ENCODE peak calls at places on chromosomes 12 and 14, in five cellular contexts. M is vagina, C is Caco-2, B is SK-N-SH, H is osteocyte. K is an unnamed sample.

GRCh38 chr12:19857197-19857596 is 417.9 kb downstream of the AEBP2 start:
- DNase-seq in M (no peak), C (no peak), B (no peak), H (no peak), K (no peak)

GRCh38 chr14:79295385-79295784 is 915.9 kb downstream of the DIO2 start:
- DNase-seq in M (no peak), C (no peak), B (no peak), H (no peak), K (no peak)

GRCh38 chr14:74979442-74980397 is 23.0 kb upstream of the EIF2B2 start:
- DNase-seq in M (no peak), C (no peak), B (peak; percentile 72), H (peak; percentile 91), K (no peak)

GRCh38 chr12:110546339-110546738 is 36.8 kb downstream of the PPTC7 start:
- DNase-seq in M (no peak), C (no peak), B (no peak), H (no peak), K (no peak)

GRCh38 chr12:82144505-82144904 is 213.7 kb downstream of the CCDC59 start:
- DNase-seq in M (no peak), C (no peak), B (no peak), H (no peak), K (peak; percentile 4)

GRCh38 chr12:42180990-42181611 is 36.4 kb upstream of the GXYLT1 start:
- DNase-seq in M (no peak), C (no peak), B (no peak), H (no peak), K (no peak)

GRCh38 chr14:91778217-91778616 is 46.3 kb upstream of the CATSPERB start:
- DNase-seq in M (no peak), C (no peak), B (no peak), H (no peak), K (no peak)

GRCh38 chr12:25496098-25496587 is 56.9 kb downstream of the LMNTD1 start:
- DNase-seq in M (no peak), C (no peak), B (no peak), H (no peak), K (no peak)

GRCh38 chr12:122090759-122091535 is 12.4 kb downstream of the MLXIP start:
- DNase-seq in M (no peak), C (no peak), B (no peak), H (no peak), K (no peak)

GRCh38 chr12:105024926-105025325 is 38.8 kb downstream of the NOPCHAP1 start:
- DNase-seq in M (no peak), C (no peak), B (no peak), H (no peak), K (no peak)

GRCh38 chr12:123761841-123762714 is at the start of gene DNAH10:
- DNase-seq in M (no peak), C (peak; percentile 87), B (no peak), H (no peak), K (peak; percentile 69)

GRCh38 chr12:62971769-62972525 is 37.0 kb upstream of the PPM1H start:
- DNase-seq in M (no peak), C (no peak), B (no peak), H (no peak), K (no peak)

GRCh38 chr14:99199854-99200653 is 71.9 kb downstream of the BCL11B start:
- DNase-seq in M (no peak), C (no peak), B (no peak), H (no peak), K (no peak)
- TF ChIP-seq CTCF in M (no peak), C (peak; percentile 5), B (no peak), H (peak; percentile 46), K (no peak)

GRCh38 chr12:113152196-113152834 is 2.8 kb downstream of the CFAP73 start:
- DNase-seq in M (no peak), C (no peak), B (no peak), H (no peak), K (no peak)

GRCh38 chr12:113151655-113152054 is 2.1 kb downstream of the CFAP73 start:
- DNase-seq in M (no peak), C (no peak), B (no peak), H (no peak), K (no peak)

GRCh38 chr12:113154351-113154973 is 4.9 kb downstream of the CFAP73 start:
- DNase-seq in M (no peak), C (no peak), B (peak; percentile 83), H (no peak), K (peak; percentile 41)

GRCh38 chr12:113155060-113155459 is 5.5 kb downstream of the CFAP73 start:
- DNase-seq in M (no peak), C (no peak), B (no peak), H (no peak), K (no peak)

DNA sequence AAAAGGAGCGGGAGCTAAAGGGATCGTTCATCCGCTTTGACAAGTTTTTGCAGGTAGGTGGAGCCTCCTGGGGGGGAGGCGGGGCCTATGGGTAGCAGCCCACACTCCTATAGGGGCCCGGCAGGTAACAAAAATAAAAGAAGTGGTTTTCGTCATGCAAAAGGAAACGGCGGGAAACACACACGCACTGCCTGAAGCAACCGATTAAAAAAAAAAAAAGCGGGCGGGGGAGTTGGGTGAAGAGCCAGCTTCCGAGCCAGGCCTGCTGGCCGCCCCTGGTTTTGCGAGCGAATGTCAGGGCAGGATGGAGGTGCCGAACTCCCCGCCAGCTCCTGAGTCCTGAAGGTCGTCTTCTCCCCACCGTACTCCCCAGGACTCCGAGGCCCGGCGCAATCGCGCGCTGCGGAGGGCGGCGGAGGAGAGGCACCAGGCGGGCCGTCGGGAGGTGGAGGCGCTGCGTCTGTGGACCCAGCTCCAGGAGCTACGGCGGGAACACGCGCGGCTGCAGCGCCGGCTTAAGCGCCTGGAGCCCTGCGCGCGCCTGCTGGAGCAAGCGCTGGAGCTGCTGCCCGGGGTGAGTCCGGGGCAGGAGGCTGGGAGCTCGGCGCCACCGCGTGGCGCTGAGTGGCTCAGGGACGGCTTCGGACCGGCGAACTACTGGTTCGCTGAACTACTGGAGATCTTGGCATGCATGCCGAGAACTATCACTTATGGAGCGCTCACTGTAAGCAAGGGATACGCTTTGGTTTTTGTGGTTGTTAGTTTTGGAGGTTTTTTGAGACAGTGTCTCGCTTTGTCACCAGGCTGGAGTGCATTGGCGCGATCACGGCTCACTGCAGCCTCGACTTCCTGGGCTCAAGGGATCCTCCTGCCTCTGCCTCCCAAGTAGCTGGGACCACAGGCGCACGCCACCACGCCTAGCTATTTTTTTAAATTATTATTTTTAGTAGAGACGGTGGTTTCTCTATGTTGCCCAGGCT is 3.6 kb downstream of the CFAP73 start:
- DNase-seq in M (no peak), C (peak; percentile 75), B (peak; percentile 93), H (no peak), K (peak; percentile 83)
- TF ChIP-seq CTCF in M (peak; percentile 51), C (peak; percentile 75), B (peak; percentile 53), H (peak; percentile 65), K (peak; percentile 51)

DNA sequence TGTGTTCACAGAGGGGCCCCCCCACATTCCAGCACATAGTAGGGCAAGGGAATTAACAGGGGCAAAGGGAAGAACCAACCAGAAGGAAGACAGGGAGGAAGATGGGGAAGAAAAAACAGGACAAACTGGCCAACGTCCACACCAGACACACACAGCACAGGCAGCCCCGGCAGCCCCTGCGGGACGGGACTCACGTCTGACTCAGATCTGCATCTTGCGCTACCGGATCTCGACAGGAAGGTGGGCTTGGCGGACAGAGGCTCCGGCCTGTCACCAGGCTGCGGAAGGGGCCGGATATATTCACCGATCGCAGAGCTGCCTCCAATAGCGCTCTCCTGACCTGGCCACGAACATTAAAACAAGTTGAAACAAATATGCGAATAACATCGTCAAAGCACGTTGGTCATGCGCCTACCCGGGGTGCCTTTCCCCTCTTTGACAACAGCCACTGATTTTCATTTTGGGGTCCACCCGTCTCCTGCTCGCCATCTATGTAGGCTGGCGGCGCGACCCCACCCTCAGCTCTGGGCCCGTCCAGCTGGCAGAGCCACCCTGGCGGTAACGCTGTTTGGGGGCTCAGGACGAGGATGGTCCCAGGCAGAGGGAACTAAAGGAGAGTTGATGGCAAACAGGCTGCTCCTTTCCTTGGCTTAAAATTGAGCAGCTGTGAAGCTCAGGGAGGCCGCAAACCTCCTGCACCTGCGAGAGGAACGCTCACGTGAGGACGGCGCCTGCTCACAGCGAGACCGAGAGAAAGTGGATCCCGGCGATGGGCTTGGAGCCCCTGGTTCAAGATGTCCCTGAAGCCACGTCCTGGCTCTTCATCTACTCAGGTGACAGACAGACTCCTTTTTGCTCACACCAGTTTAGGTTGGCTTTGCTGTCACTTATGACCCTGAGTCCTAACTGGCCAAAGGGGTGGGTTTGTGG is 113.6 kb downstream of the PIWIL1 start:
- DNase-seq in M (no peak), C (no peak), B (no peak), H (no peak), K (no peak)
- TF ChIP-seq CTCF in M (no peak), C (no peak), B (no peak), H (no peak), K (no peak)

GRCh38 chr14:36520601-36521525 is 831 bp upstream of the NKX2-1 start:
- DNase-seq in M (no peak), C (peak; percentile 73), B (peak; percentile 73), H (peak; percentile 83), K (no peak)
- TF ChIP-seq CTCF in M (no peak), C (peak; percentile 77), B (peak; percentile 43), H (peak; percentile 32), K (no peak)